ENCODE peak calls at places on chromosome 9, in five cellular contexts. D is A549, E is K562, O is HepG2, N is H1. W is an unnamed sample.
A peak's percentile ranks its signal among the peaks of the same experiment; 100 is the strongest.

GRCh38 chr9:10443805-10444204 is 169.0 kb downstream of the PTPRD start:
- DNase-seq in D (no peak), E (no peak), O (no peak), N (no peak), W (no peak)

GRCh38 chr9:8492679-8493078 is 693.1 kb upstream of the DMAC1 start:
- DNase-seq in D (no peak), E (no peak), O (no peak), N (no peak), W (no peak)

GRCh38 chr9:20066120-20066519 is 277.3 kb upstream of the SLC24A2 start:
- DNase-seq in D (no peak), E (no peak), O (no peak), N (no peak), W (no peak)

GRCh38 chr9:68664036-68664435 is 41.0 kb upstream of the PIP5K1B start:
- DNase-seq in D (no peak), E (no peak), O (no peak), N (no peak), W (no peak)

GRCh38 chr9:135990468-135991429 is 29.6 kb upstream of the UBAC1 start:
- DNase-seq in D (no peak), E (peak; percentile 92), O (peak; percentile 78), N (peak; percentile 62), W (peak; percentile 47)

GRCh38 chr9:125375820-125376219 is 114.2 kb downstream of the GAPVD1 start:
- DNase-seq in D (no peak), E (no peak), O (no peak), N (no peak), W (no peak)

GRCh38 chr9:83065233-83065632 is 2.3 kb upstream of the RASEF start:
- DNase-seq in D (no peak), E (no peak), O (no peak), N (no peak), W (no peak)

GRCh38 chr9:36873247-36873875 is 160.7 kb downstream of the PAX5 start:
- DNase-seq in D (peak; percentile 83), E (peak; percentile 55), O (peak; percentile 62), N (no peak), W (peak; percentile 49)

GRCh38 chr9:18240213-18240612 is 233.7 kb upstream of the ADAMTSL1 start:
- DNase-seq in D (no peak), E (no peak), O (no peak), N (no peak), W (no peak)

GRCh38 chr9:911003-911402 is 65.5 kb upstream of the DMRT3 start:
- DNase-seq in D (no peak), E (no peak), O (peak; percentile 9), N (peak; percentile 19), W (no peak)

GRCh38 chr9:104773118-104773517 is 9.2 kb downstream of the NIPSNAP3B start:
- DNase-seq in D (no peak), E (no peak), O (no peak), N (no peak), W (no peak)

GRCh38 chr9:1709347-1709746 is 305.8 kb upstream of the SMARCA2 start:
- DNase-seq in D (no peak), E (no peak), O (peak; percentile 8), N (no peak), W (no peak)

GRCh38 chr9:117526674-117527073 is 111.8 kb upstream of the ASTN2 start:
- DNase-seq in D (no peak), E (no peak), O (no peak), N (no peak), W (no peak)

GRCh38 chr9:136051568-136052432 is 43.3 kb downstream of the NACC2 start:
- DNase-seq in D (peak; percentile 90), E (no peak), O (peak; percentile 96), N (peak; percentile 50), W (peak; percentile 94)

GRCh38 chr9:136703231-136703870 is 9.0 kb upstream of the DIPK1B start:
- DNase-seq in D (no peak), E (no peak), O (no peak), N (no peak), W (no peak)

GRCh38 chr9:14846871-14847311 is 63.3 kb downstream of the FREM1 start:
- DNase-seq in D (peak; percentile 58), E (peak; percentile 70), O (peak; percentile 51), N (peak; percentile 54), W (peak; percentile 17)

GRCh38 chr9:2241461-2241874 is 226.3 kb downstream of the SMARCA2 start:
- DNase-seq in D (no peak), E (no peak), O (no peak), N (peak; percentile 70), W (peak; percentile 86)

GRCh38 chr9:98159790-98160189 is 32.6 kb downstream of the CORO2A start:
- DNase-seq in D (no peak), E (peak; percentile 56), O (no peak), N (no peak), W (no peak)

GRCh38 chr9:132031869-132032583 is 47.6 kb downstream of the MED27 start:
- DNase-seq in D (no peak), E (no peak), O (no peak), N (no peak), W (no peak)

GRCh38 chr9:92746567-92747458 is 17.8 kb downstream of the BICD2 start:
- DNase-seq in D (no peak), E (peak; percentile 20), O (peak; percentile 56), N (no peak), W (peak; percentile 63)

DNA sequence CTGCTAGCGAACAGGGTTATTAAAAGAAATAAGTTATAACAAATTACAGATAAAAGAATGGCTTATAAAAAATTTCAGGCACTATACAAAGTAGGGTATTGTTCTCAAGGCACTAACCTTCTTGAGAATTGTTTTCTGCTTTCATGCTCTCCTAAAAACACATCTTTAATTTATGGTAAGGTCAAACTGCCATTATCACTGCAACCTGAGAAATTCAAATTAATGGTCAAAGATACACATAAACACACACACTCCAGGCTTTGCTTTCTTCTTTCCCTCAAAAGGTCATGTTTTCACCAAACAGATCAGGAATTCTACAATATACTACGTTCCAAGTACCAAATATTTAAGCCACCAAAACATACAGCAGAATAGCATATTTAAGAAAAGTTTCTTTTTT is 44.9 kb downstream of the ELAVL2 start:
- DNase-seq in D (no peak), E (no peak), O (no peak), N (no peak), W (no peak)
- TF ChIP-seq MAFK in D (no peak), E (no peak), O (no peak), N (no peak), W (no peak)

GRCh38 chr9:95188459-95188858 is 129.1 kb downstream of the FANCC start:
- DNase-seq in D (no peak), E (no peak), O (no peak), N (no peak), W (peak; percentile 13)

GRCh38 chr9:95190413-95190812 is 127.1 kb downstream of the FANCC start:
- DNase-seq in D (no peak), E (no peak), O (no peak), N (no peak), W (no peak)

GRCh38 chr9:95185931-95186330 is 131.6 kb downstream of the FANCC start:
- DNase-seq in D (no peak), E (no peak), O (no peak), N (no peak), W (no peak)

GRCh38 chr9:95192631-95193030 is 124.9 kb downstream of the FANCC start:
- DNase-seq in D (no peak), E (no peak), O (no peak), N (no peak), W (no peak)

GRCh38 chr9:95189230-95190098 is 128.0 kb downstream of the FANCC start:
- DNase-seq in D (no peak), E (no peak), O (peak; percentile 35), N (no peak), W (peak; percentile 91)
- TF ChIP-seq MAFK in D (no peak), E (no peak), O (peak; percentile 28), N (no peak), W (peak; percentile 68)

GRCh38 chr9:70477146-70477745 is 62.8 kb upstream of the KLF9 start:
- DNase-seq in D (no peak), E (no peak), O (no peak), N (no peak), W (peak; percentile 55)
- TF ChIP-seq MAFK in D (no peak), E (no peak), O (no peak), N (no peak), W (no peak)

DNA sequence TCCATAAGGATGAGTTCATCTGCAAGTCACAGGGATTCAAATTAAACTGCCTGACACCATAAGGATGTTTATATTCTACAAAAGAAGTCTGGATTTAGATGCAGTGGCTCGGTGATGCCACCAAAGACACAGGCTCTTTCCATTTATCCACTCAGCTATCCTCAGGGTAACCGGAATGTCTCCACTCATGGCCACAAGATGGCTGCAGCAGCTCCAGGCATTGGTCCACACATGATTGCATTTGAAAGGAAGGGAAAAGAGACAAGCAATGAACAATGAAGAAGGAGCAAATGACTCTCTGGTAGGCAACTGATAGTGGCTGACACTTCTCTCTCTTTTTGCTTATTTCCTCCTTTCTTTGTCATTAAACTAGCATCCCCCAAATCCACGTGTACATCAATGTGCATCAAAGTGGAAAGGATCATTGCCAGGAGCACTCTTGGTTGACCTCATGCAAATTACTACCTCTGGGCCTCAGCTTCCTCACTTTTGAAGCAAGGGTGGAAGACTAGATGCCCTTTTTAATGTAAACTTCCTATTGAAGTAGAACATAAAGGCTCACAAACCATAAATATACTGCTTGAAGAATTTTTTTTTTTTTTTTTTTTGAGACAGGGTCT is 7.2 kb upstream of the SNX30 start:
- DNase-seq in D (no peak), E (peak; percentile 25), O (no peak), N (no peak), W (no peak)
- TF ChIP-seq MAFK in D (no peak), E (no peak), O (no peak), N (no peak), W (no peak)

GRCh38 chr9:76216161-76216649 is 178.0 kb downstream of the RFK start:
- DNase-seq in D (peak; percentile 13), E (no peak), O (no peak), N (no peak), W (peak; percentile 98)
- TF ChIP-seq MAFK in D (no peak), E (no peak), O (no peak), N (no peak), W (peak; percentile 58)

GRCh38 chr9:113966394-113966793 is 90.3 kb downstream of the ZNF618 start:
- DNase-seq in D (no peak), E (no peak), O (peak; percentile 32), N (no peak), W (no peak)
- TF ChIP-seq MAFK in D (no peak), E (no peak), O (no peak), N (no peak), W (no peak)

GRCh38 chr9:77978086-77978781 is 53.4 kb downstream of the GNAQ start:
- DNase-seq in D (no peak), E (peak; percentile 34), O (no peak), N (no peak), W (no peak)

GRCh38 chr9:77982985-77983662 is 48.5 kb downstream of the GNAQ start:
- DNase-seq in D (no peak), E (no peak), O (no peak), N (no peak), W (no peak)

GRCh38 chr9:77981907-77982306 is 49.7 kb downstream of the GNAQ start:
- DNase-seq in D (no peak), E (no peak), O (no peak), N (no peak), W (no peak)

GRCh38 chr9:77981332-77981731 is 50.3 kb downstream of the GNAQ start:
- DNase-seq in D (no peak), E (peak; percentile 56), O (no peak), N (no peak), W (peak; percentile 61)

DNA sequence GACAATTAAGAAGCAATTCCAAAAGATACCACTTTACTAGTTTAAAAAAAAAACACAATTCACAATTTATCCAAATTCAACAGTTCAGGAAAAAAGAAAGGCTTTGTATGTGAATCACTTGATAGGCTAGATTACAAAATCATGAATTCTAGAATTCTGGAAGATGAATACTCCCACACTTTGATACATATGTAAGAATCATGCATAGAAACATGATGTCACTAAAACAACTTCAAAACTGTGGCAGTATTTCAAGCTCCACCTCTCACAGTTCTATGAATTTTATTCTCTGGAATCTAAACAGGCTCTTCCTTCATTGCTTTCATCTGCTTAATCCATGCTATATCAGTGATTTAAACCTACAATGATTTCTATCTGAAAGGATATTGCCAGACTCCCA is 51.0 kb downstream of the GNAQ start:
- DNase-seq in D (no peak), E (no peak), O (no peak), N (no peak), W (peak; percentile 81)
- TF ChIP-seq MAFK in D (no peak), E (no peak), O (no peak), N (no peak), W (no peak)